ENCODE peak calls at places on chromosomes 4 and X, in six cellular contexts. D, R, A, M, E and Z are unnamed samples.

GRCh38 chrX:41634284-41634683 is 54.5 kb upstream of the GPR34 start:
- DNase-seq in D (peak), R (no peak), A (no peak), M (no peak), E (no peak), Z (no peak)

GRCh38 chrX:72057331-72057730 is 74.4 kb downstream of the RTL5 start:
- DNase-seq in D (no peak), R (no peak), A (no peak), M (no peak), E (no peak), Z (no peak)

GRCh38 chr4:76623217-76624060 is 188.4 kb downstream of the SHROOM3 start:
- DNase-seq in D (no peak), R (no peak), A (no peak), M (no peak), E (no peak), Z (no peak)

GRCh38 chrX:144616317-144616716 is 631.0 kb upstream of the SPANXN1 start:
- DNase-seq in D (no peak), R (no peak), A (no peak), M (no peak), E (no peak), Z (no peak)

GRCh38 chr4:89217594-89217993 is 90.0 kb downstream of the GPRIN3 start:
- DNase-seq in D (no peak), R (no peak), A (no peak), M (no peak), E (no peak), Z (no peak)

GRCh38 chr4:8745036-8745827 is 126.4 kb downstream of the HMX1 start:
- DNase-seq in D (no peak), R (no peak), A (no peak), M (no peak), E (no peak), Z (no peak)

GRCh38 chr4:2445130-2445529 is 23.8 kb upstream of the RNF4 start:
- DNase-seq in D (no peak), R (no peak), A (no peak), M (no peak), E (no peak), Z (no peak)

GRCh38 chrX:151680805-151681204 is 14.5 kb upstream of the PRRG3 start:
- DNase-seq in D (peak), R (peak), A (peak), M (peak), E (peak), Z (no peak)

GRCh38 chr4:75834095-75834771 is 68.0 kb downstream of the PPEF2 start:
- DNase-seq in D (no peak), R (no peak), A (no peak), M (no peak), E (no peak), Z (no peak)

GRCh38 chrX:104987063-104987462 is 233.4 kb downstream of the TEX13A start:
- DNase-seq in D (peak), R (peak), A (no peak), M (no peak), E (no peak), Z (no peak)

GRCh38 chr4:4460759-4461158 is 73.9 kb downstream of the NSG1 start:
- DNase-seq in D (no peak), R (no peak), A (no peak), M (no peak), E (no peak), Z (no peak)

GRCh38 chrX:107710617-107711391 is 64.8 kb downstream of the TSC22D3 start:
- DNase-seq in D (peak), R (peak), A (no peak), M (peak), E (no peak), Z (no peak)

GRCh38 chrX:67563469-67564448 is 19.9 kb downstream of the AR start:
- DNase-seq in D (no peak), R (no peak), A (peak), M (no peak), E (no peak), Z (no peak)

GRCh38 chr4:78642934-78643333 is 91.4 kb downstream of the ANXA3 start:
- DNase-seq in D (no peak), R (no peak), A (no peak), M (no peak), E (no peak), Z (no peak)

GRCh38 chr4:156619154-156619934 is 352.3 kb downstream of the PDGFC start:
- DNase-seq in D (no peak), R (no peak), A (no peak), M (no peak), E (no peak), Z (no peak)

GRCh38 chrX:64792598-64793337 is 183.5 kb downstream of the ZC4H2 start:
- DNase-seq in D (no peak), R (no peak), A (no peak), M (peak), E (no peak), Z (no peak)

GRCh38 chr4:8719421-8719820 is 126.9 kb downstream of the CPZ start:
- DNase-seq in D (no peak), R (no peak), A (no peak), M (no peak), E (no peak), Z (no peak)

GRCh38 chrX:15299945-15300851 is 15.2 kb downstream of the ASB11 start:
- DNase-seq in D (peak), R (peak), A (no peak), M (peak), E (no peak), Z (no peak)

GRCh38 chr4:100782356-100782755 is 264.5 kb upstream of the EMCN start:
- DNase-seq in D (no peak), R (no peak), A (no peak), M (no peak), E (no peak), Z (no peak)

GRCh38 chr4:186201535-186202230 is 10.3 kb downstream of the CYP4V2 start:
- DNase-seq in D (peak), R (peak), A (peak), M (peak), E (peak), Z (peak)

GRCh38 chrX:24153175-24153795 is 3.8 kb downstream of the ZFX start:
- DNase-seq in D (no peak), R (no peak), A (no peak), M (no peak), E (no peak), Z (no peak)

GRCh38 chr4:165464813-165465381 is 86.1 kb downstream of the CPE start:
- DNase-seq in D (peak), R (peak), A (no peak), M (peak), E (no peak), Z (peak)

GRCh38 chr4:147943159-147943638 is 211.3 kb downstream of the ARHGAP10 start:
- DNase-seq in D (no peak), R (no peak), A (no peak), M (no peak), E (no peak), Z (no peak)

GRCh38 chr4:1052231-1052671 is 40.8 kb downstream of the FGFRL1 start:
- DNase-seq in D (no peak), R (no peak), A (no peak), M (no peak), E (no peak), Z (no peak)

GRCh38 chrX:17414057-17414658 is 39.2 kb downstream of the NHS start:
- DNase-seq in D (no peak), R (no peak), A (no peak), M (no peak), E (no peak), Z (no peak)

GRCh38 chrX:43716696-43717095 is 60.6 kb downstream of the MAOA start:
- DNase-seq in D (no peak), R (no peak), A (no peak), M (no peak), E (no peak), Z (no peak)

GRCh38 chr4:165398570-165398969 is 19.8 kb downstream of the CPE start:
- DNase-seq in D (peak), R (no peak), A (no peak), M (peak), E (no peak), Z (no peak)

GRCh38 chr4:20251061-20251795 is 477 bp upstream of the SLIT2 start:
- DNase-seq in D (peak), R (no peak), A (no peak), M (no peak), E (no peak), Z (no peak)

GRCh38 chr4:10063544-10064300 is 42.4 kb upstream of the SLC2A9 start:
- DNase-seq in D (peak), R (peak), A (peak), M (peak), E (peak), Z (peak)

GRCh38 chr4:19478791-19479190 is 772.9 kb upstream of the SLIT2 start:
- DNase-seq in D (peak), R (no peak), A (no peak), M (no peak), E (no peak), Z (no peak)

GRCh38 chrX:136660896-136661295 is 12.9 kb downstream of the CD40LG start:
- DNase-seq in D (no peak), R (no peak), A (no peak), M (no peak), E (no peak), Z (no peak)

GRCh38 chr4:160406426-160406825 is 1303.5 kb downstream of the RAPGEF2 start:
- DNase-seq in D (no peak), R (no peak), A (no peak), M (no peak), E (no peak), Z (no peak)

GRCh38 chrX:15908891-15909290 is 54.3 kb upstream of the AP1S2 start:
- DNase-seq in D (no peak), R (no peak), A (no peak), M (no peak), E (no peak), Z (no peak)

GRCh38 chr4:119017634-119018033 is 118.0 kb upstream of the MYOZ2 start:
- DNase-seq in D (no peak), R (no peak), A (no peak), M (no peak), E (no peak), Z (no peak)

GRCh38 chr4:12409507-12410190 is 981.0 kb upstream of the HS3ST1 start:
- DNase-seq in D (peak), R (no peak), A (no peak), M (peak), E (no peak), Z (no peak)

GRCh38 chrX:12360991-12361598 is 222.8 kb downstream of the FRMPD4 start:
- DNase-seq in D (peak), R (no peak), A (no peak), M (no peak), E (no peak), Z (no peak)

GRCh38 chr4:15656038-15656470 is 897 bp upstream of the FBXL5 start:
- DNase-seq in D (no peak), R (peak), A (peak), M (peak), E (no peak), Z (no peak)

GRCh38 chr4:80393246-80393969 is 57.9 kb downstream of the CFAP299 start:
- DNase-seq in D (peak), R (peak), A (no peak), M (no peak), E (no peak), Z (no peak)

GRCh38 chr4:40614031-40614430 is 15.6 kb downstream of the RBM47 start:
- DNase-seq in D (no peak), R (no peak), A (no peak), M (no peak), E (no peak), Z (no peak)